ENCODE peak calls at places on chromosomes 7 and 10, in four cellular contexts. H, J, L and E are unnamed samples.

GRCh38 chr10:91190388-91190870 is 30.0 kb upstream of the PCGF5 start:
- DNase-seq in H (no peak), J (no peak), L (no peak), E (no peak)

GRCh38 chr10:93062499-93063216 is 2.1 kb downstream of the CYP26C1 start:
- DNase-seq in H (peak; percentile 63), J (no peak), L (no peak), E (no peak)

GRCh38 chr7:98617051-98617959 is at the start of gene NPTX2:
- DNase-seq in H (peak; percentile 71), J (no peak), L (no peak), E (no peak)

GRCh38 chr7:24548390-24548789 is 24.9 kb upstream of the PALS2 start:
- DNase-seq in H (no peak), J (no peak), L (no peak), E (no peak)

GRCh38 chr7:44733708-44734481 is 14.8 kb upstream of the ZMIZ2 start:
- DNase-seq in H (no peak), J (no peak), L (peak; percentile 82), E (no peak)

GRCh38 chr7:138396251-138397070 is 63.6 kb upstream of the TRIM24 start:
- DNase-seq in H (peak; percentile 85), J (peak; percentile 100), L (no peak), E (no peak)

GRCh38 chr10:6062101-6062771 is at the start of gene IL2RA:
- DNase-seq in H (no peak), J (no peak), L (no peak), E (no peak)

GRCh38 chr10:130984686-130985085 is 326.8 kb downstream of the TCERG1L start:
- DNase-seq in H (no peak), J (no peak), L (no peak), E (no peak)

GRCh38 chr7:30799206-30799975 is 28.2 kb downstream of the MINDY4 start:
- DNase-seq in H (no peak), J (no peak), L (peak; percentile 92), E (peak; percentile 97)

GRCh38 chr10:125201108-125201524 is 40.8 kb upstream of the CTBP2 start:
- DNase-seq in H (peak; percentile 49), J (no peak), L (peak; percentile 76), E (peak; percentile 15)

GRCh38 chr10:49280001-49280408 is 19.0 kb upstream of the C10orf71 start:
- DNase-seq in H (no peak), J (no peak), L (peak; percentile 47), E (no peak)

GRCh38 chr7:102260856-102261255 is 25.8 kb upstream of the SH2B2 start:
- DNase-seq in H (peak; percentile 78), J (no peak), L (no peak), E (no peak)

GRCh38 chr7:108454674-108455523 is 1.3 kb downstream of the NRCAM start:
- DNase-seq in H (peak; percentile 41), J (no peak), L (no peak), E (no peak)

GRCh38 chr10:128219295-128219694 is 93.1 kb upstream of the MKI67 start:
- DNase-seq in H (no peak), J (no peak), L (no peak), E (no peak)

GRCh38 chr7:35596061-35596460 is 98.9 kb downstream of the HERPUD2 start:
- DNase-seq in H (no peak), J (no peak), L (peak; percentile 13), E (no peak)

GRCh38 chr10:120979435-120980315 is 128.5 kb downstream of the WDR11 start:
- DNase-seq in H (peak; percentile 91), J (peak; percentile 16), L (no peak), E (no peak)

GRCh38 chr7:27409776-27410175 is 167.2 kb downstream of the EVX1 start:
- DNase-seq in H (peak; percentile 19), J (no peak), L (peak; percentile 55), E (no peak)

GRCh38 chr7:138465046-138465445 is 5.0 kb downstream of the TRIM24 start:
- DNase-seq in H (no peak), J (no peak), L (no peak), E (no peak)

GRCh38 chr10:117476716-117477115 is 65.8 kb upstream of the EMX2 start:
- DNase-seq in H (no peak), J (no peak), L (no peak), E (no peak)

GRCh38 chr7:22420008-22420407 is 63.1 kb upstream of the RAPGEF5 start:
- DNase-seq in H (no peak), J (peak; percentile 40), L (no peak), E (no peak)

GRCh38 chr7:22419488-22419887 is 62.5 kb upstream of the RAPGEF5 start:
- DNase-seq in H (no peak), J (peak; percentile 20), L (no peak), E (no peak)

GRCh38 chr7:22417349-22417748 is 60.4 kb upstream of the RAPGEF5 start:
- DNase-seq in H (no peak), J (no peak), L (no peak), E (no peak)

GRCh38 chr7:22417841-22418240 is 60.9 kb upstream of the RAPGEF5 start:
- DNase-seq in H (no peak), J (no peak), L (no peak), E (no peak)

DNA sequence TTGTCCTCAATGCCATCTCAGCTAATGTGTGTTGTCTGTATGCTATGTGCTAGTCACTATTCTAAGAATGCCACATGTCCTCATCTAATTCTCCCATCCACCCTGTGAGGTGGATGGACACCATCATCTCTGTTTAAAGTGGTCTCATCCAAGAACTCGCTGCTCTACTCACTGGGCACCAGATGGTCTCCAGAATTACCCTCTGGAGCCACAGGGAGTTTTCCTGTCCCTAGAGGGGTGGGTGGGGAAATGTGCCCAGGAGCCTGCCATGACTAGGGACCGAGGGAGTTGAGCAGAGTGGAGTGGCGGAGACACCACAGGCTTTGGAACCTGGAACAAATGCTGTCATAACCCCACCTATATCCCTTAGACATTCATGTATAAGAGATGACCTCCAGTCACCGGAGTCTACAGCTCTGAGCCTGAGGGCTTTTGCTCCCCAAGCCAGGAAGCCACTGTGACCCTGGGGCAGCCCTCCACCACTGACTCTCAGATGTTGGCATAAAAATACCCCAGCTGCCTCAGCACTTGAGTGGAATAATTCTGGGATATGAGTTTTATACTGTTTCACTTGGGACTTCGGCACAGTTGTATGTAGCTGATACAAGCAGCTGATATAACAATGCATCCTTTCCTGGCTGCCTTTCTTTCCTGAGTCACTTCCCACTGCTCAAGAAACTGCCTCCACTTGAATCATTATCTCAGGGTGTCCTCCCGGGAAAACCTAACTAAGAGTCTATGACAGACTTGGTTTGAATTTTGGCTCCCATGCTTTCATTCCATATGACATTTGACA is 61.5 kb upstream of the RAPGEF5 start:
- DNase-seq in H (no peak), J (no peak), L (no peak), E (no peak)
- TF ChIP-seq EZH2 in H (no peak), J (no peak), L (no peak), E (no peak)

GRCh38 chr7:131061158-131061557 is 266.5 kb upstream of the MKLN1 start:
- DNase-seq in H (no peak), J (no peak), L (no peak), E (no peak)
- H3K79me2 ChIP-seq in H (peaks cover 4% of the 10 kb centered on the region), J (peaks cover 64% of the 10 kb centered on the region), L (peaks cover 10% of the 10 kb centered on the region), E (no peaks in the 10 kb centered on the region)

DNA sequence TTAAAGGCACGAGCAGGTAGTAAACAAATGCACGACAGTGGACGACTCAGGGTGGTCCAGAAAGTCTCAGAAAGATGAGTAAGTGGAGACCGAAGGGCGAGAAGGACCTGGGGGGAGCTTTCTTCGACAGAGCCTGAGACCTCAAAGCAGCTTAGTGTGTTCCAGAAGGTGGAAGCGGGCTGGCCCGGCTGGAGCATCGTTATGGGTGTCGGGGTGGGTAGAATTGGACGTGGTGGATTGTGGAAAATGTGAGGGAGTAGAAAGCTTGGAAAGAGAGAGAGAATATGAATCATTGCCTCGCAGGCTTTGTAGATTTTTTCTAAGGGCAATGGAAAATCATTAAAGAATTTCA is 631 bp downstream of the MCM10 start:
- DNase-seq in H (no peak), J (no peak), L (no peak), E (no peak)
- H3K4me3 ChIP-seq in H (peak overlapping the region; percentile 18), J (peak overlapping the region; percentile 87), L (peak overlapping the region; percentile 89), E (peak overlapping the region; percentile 87)

DNA sequence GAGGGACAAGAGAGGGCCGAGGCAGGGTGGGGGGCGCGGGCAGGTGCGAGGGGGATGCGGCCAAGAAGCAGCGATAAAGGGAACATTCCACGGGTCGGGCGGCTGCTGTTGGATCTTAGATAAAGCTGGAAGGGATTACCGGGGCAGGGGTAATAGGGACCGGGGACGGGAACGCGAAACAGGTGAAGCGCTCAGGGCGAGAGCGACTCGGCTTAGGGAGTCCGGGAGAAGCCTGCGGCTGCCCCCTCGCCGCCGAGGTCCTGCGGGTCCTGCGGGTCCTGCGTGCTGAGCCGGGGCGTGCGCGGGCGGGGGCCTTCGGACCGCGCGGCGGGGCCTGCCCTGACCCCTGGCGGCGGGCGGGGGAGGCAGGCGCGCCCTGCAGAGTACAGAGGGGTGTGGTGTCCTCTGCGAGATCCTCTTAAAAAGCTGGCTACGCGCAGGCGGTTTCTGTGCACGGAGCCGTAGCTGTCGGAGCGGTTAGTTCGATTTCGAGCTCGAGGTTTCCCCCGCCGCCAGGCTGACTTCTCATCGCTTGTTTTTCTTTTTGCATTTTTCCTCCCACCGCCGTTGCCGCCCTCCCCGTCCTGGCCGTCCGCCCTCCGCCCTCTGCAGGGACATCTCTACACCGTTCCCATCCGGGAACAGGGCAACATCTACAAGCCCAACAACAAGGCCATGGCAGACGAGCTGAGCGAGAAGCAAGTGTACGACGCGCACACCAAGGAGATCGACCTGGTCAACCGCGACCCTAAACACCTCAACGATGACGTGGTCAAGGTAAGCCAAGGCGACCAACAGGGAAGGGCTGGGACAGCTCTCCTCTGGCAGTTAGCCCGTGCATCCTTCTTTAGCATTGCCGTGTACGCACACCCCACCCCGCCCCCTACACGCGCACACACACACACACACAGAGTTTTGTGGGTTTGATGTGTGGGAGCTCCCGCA is 1.3 kb downstream of the CAV1 start:
- DNase-seq in H (peak; percentile 88), J (no peak), L (peak; percentile 85), E (no peak)
- TF ChIP-seq EZH2 in H (no peak), J (peak; percentile 43), L (no peak), E (no peak)

GRCh38 chr10:87817873-87818504 is at the start of gene ATAD1:
- DNase-seq in H (peak; percentile 93), J (peak; percentile 86), L (peak; percentile 86), E (peak; percentile 60)

GRCh38 chr10:87816842-87817178 is 1.2 kb downstream of the ATAD1 start:
- DNase-seq in H (no peak), J (no peak), L (peak; percentile 5), E (no peak)

GRCh38 chr10:87816163-87816841 is 1.7 kb downstream of the ATAD1 start:
- DNase-seq in H (no peak), J (no peak), L (peak; percentile 18), E (no peak)

GRCh38 chr10:87818505-87819273 is 663 bp upstream of the ATAD1 start:
- DNase-seq in H (peak; percentile 51), J (no peak), L (peak; percentile 32), E (no peak)

DNA sequence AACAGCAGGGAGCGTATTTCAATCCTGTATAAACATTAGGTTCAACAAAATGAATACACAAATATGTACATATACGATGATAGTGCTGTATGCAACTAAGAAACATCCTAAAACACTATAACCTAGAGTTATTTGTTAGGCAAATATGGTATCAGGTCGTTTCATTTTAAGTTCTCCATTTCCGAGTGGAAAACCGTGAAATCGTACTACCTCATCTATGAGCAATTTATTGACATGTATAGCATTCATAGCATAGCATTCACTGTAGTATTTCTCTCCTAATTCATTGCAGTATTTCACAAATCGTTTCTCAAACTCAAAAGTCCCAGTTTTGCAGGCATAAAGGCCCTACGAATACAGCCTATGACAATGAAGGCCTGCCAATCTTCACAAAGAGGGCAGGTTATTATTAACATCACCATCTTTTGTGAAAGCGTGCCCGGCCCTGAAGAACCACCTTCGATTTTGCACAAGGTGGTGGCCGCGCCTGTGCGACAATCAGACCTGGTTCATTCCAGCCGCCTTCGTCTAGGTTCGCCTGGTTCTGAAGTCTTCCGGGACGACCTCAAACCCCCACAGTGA is 644 bp downstream of the ATAD1 start:
- DNase-seq in H (no peak), J (peak; percentile 9), L (peak; percentile 2), E (no peak)
- H3K79me2 ChIP-seq in H (peaks cover 53% of the 10 kb centered on the region), J (peaks cover 55% of the 10 kb centered on the region), L (peaks cover 56% of the 10 kb centered on the region), E (peaks cover 55% of the 10 kb centered on the region)